ENCODE peak calls at places on chromosomes 12 and 14, in ten cellular contexts. H is SHP77; G is skeletal muscle cell; N is SW480; J is activated T-cell treated with anti-CD3 and anti-CD28 coated beads for 1 hour; F is dorsolateral prefrontal cortex; T is fibroblast of the aortic adventitia; W is activated naive CD8-positive, alpha-beta T cell treated with anti-CD3 and anti-CD28 coated beads for 36 hours; B is EH; P is aorta. A is an unnamed sample.

GRCh38 chr12:53046655-53047220 is 3.1 kb upstream of the TNS2 start:
- DNase-seq in H (peak), G (peak), N (peak), J (peak), F (peak), T (peak), W (peak), B (peak), P (peak), A (peak)

GRCh38 chr14:68564236-68564825 is 228.5 kb downstream of the ZFP36L1 start:
- DNase-seq in H (no peak), G (no peak), N (peak), J (no peak), F (no peak), T (no peak), W (no peak), B (no peak), P (no peak), A (peak)

GRCh38 chr14:20469890-20470858 is 968 bp downstream of the PNP start:
- DNase-seq in H (peak), G (no peak), N (peak), J (no peak), F (peak), T (peak), W (peak), B (peak), P (peak), A (peak)

GRCh38 chr12:45988259-45988658 is 2.1 kb downstream of the SCAF11 start:
- DNase-seq in H (no peak), G (no peak), N (no peak), J (no peak), F (no peak), T (peak), W (no peak), B (peak), P (no peak), A (peak)

GRCh38 chr14:50830044-50830931 is 674 bp downstream of the NIN start:
- DNase-seq in H (peak), G (no peak), N (peak), J (peak), F (peak), T (peak), W (peak), B (peak), P (peak), A (peak)

GRCh38 chr14:85444685-85445084 is 85.3 kb upstream of the FLRT2 start:
- DNase-seq in H (peak), G (peak), N (no peak), J (no peak), F (no peak), T (peak), W (no peak), B (peak), P (no peak), A (peak)

GRCh38 chr14:64467131-64467530 is 1.8 kb downstream of the AKAP5 start:
- DNase-seq in H (no peak), G (no peak), N (no peak), J (no peak), F (no peak), T (peak), W (no peak), B (no peak), P (no peak), A (no peak)

GRCh38 chr14:26993541-26993940 is 395.7 kb upstream of the NOVA1 start:
- DNase-seq in H (no peak), G (peak), N (no peak), J (no peak), F (no peak), T (peak), W (no peak), B (no peak), P (no peak), A (no peak)

GRCh38 chr12:111247083-111247783 is 121.7 kb downstream of the PHETA1 start:
- DNase-seq in H (no peak), G (no peak), N (no peak), J (no peak), F (no peak), T (no peak), W (no peak), B (no peak), P (no peak), A (no peak)

GRCh38 chr14:23058654-23059504 is 1.6 kb upstream of the CDH24 start:
- DNase-seq in H (no peak), G (no peak), N (no peak), J (no peak), F (no peak), T (no peak), W (no peak), B (no peak), P (no peak), A (no peak)

GRCh38 chr12:121939992-121940766 is 21.8 kb downstream of the CFAP251 start:
- DNase-seq in H (no peak), G (no peak), N (no peak), J (no peak), F (no peak), T (no peak), W (no peak), B (no peak), P (no peak), A (no peak)

GRCh38 chr14:67556671-67557070 is 23.6 kb downstream of the PLEKHH1 start:
- DNase-seq in H (no peak), G (no peak), N (no peak), J (no peak), F (no peak), T (no peak), W (no peak), B (no peak), P (no peak), A (no peak)

GRCh38 chr14:57818511-57818910 is 47.4 kb downstream of the SLC35F4 start:
- DNase-seq in H (no peak), G (no peak), N (no peak), J (no peak), F (no peak), T (no peak), W (no peak), B (no peak), P (no peak), A (no peak)

GRCh38 chr12:96814200-96814599 is 92.9 kb upstream of the NEDD1 start:
- DNase-seq in H (no peak), G (no peak), N (no peak), J (no peak), F (no peak), T (no peak), W (no peak), B (peak), P (no peak), A (peak)

GRCh38 chr14:79578470-79578869 is 632.8 kb downstream of the DIO2 start:
- DNase-seq in H (no peak), G (no peak), N (no peak), J (no peak), F (no peak), T (peak), W (no peak), B (peak), P (no peak), A (no peak)

GRCh38 chr14:51308872-51309271 is 68.8 kb downstream of the TMX1 start:
- DNase-seq in H (no peak), G (no peak), N (no peak), J (no peak), F (no peak), T (peak), W (no peak), B (peak), P (no peak), A (no peak)

GRCh38 chr12:1864867-1865266 is 44.5 kb downstream of the LRTM2 start:
- DNase-seq in H (no peak), G (no peak), N (no peak), J (no peak), F (no peak), T (no peak), W (no peak), B (no peak), P (no peak), A (no peak)

GRCh38 chr14:50813544-50813863 is 17.5 kb downstream of the NIN start:
- DNase-seq in H (no peak), G (no peak), N (no peak), J (no peak), F (no peak), T (no peak), W (no peak), B (no peak), P (no peak), A (no peak)

GRCh38 chr14:34874386-34875030 is 652 bp downstream of the BAZ1A start:
- DNase-seq in H (peak), G (peak), N (peak), J (no peak), F (peak), T (peak), W (peak), B (peak), P (peak), A (peak)

GRCh38 chr12:52798671-52799497 is 3.0 kb upstream of the KRT3 start:
- DNase-seq in H (no peak), G (no peak), N (peak), J (no peak), F (no peak), T (no peak), W (no peak), B (peak), P (no peak), A (no peak)

GRCh38 chr14:50804181-50804721 is 26.7 kb downstream of the NIN start:
- DNase-seq in H (no peak), G (no peak), N (no peak), J (no peak), F (no peak), T (peak), W (no peak), B (peak), P (peak), A (peak)

GRCh38 chr14:60183138-60183537 is 17.9 kb upstream of the DHRS7 start:
- DNase-seq in H (no peak), G (no peak), N (no peak), J (no peak), F (no peak), T (no peak), W (no peak), B (no peak), P (no peak), A (no peak)